ENCODE peak calls at places on chromosomes 2 and 18, in seven cellular contexts. H, L, U, K, C, Q and N are unnamed samples.

GRCh38 chr18:49094979-49095632 is 144.3 kb upstream of the SMAD7 start:
- DNase-seq in H (no peak), L (no peak), U (no peak), K (peak; percentile 86), C (no peak), Q (no peak), N (no peak)

GRCh38 chr2:182728028-182728427 is 12.0 kb downstream of the DNAJC10 start:
- DNase-seq in H (no peak), L (no peak), U (no peak), K (no peak), C (no peak), Q (no peak), N (no peak)

GRCh38 chr2:42371621-42372473 is 10.8 kb upstream of the COX7A2L start:
- DNase-seq in H (no peak), L (no peak), U (no peak), K (no peak), C (no peak), Q (no peak), N (no peak)

GRCh38 chr2:50672286-50672685 is 359.6 kb downstream of the NRXN1 start:
- DNase-seq in H (no peak), L (no peak), U (no peak), K (peak; percentile 38), C (no peak), Q (no peak), N (no peak)

GRCh38 chr2:172106128-172106961 is 3.6 kb upstream of the DLX2 start:
- DNase-seq in H (no peak), L (peak; percentile 82), U (no peak), K (no peak), C (no peak), Q (peak; percentile 82), N (no peak)

GRCh38 chr2:196137271-196137670 is 34.1 kb downstream of the STK17B start:
- DNase-seq in H (no peak), L (no peak), U (no peak), K (peak; percentile 34), C (no peak), Q (no peak), N (no peak)

GRCh38 chr2:205722538-205722878 is 40.2 kb downstream of the NRP2 start:
- DNase-seq in H (no peak), L (no peak), U (no peak), K (no peak), C (no peak), Q (peak; percentile 80), N (no peak)

GRCh38 chr2:145374165-145374564 is 854.2 kb upstream of the ZEB2 start:
- DNase-seq in H (no peak), L (no peak), U (no peak), K (no peak), C (no peak), Q (no peak), N (no peak)

GRCh38 chr2:183996825-183997823 is 601.2 kb upstream of the ZNF804A start:
- DNase-seq in H (peak; percentile 32), L (no peak), U (no peak), K (peak; percentile 7), C (peak; percentile 83), Q (no peak), N (no peak)

GRCh38 chr2:121043827-121044222 is 241.2 kb downstream of the TFCP2L1 start:
- DNase-seq in H (no peak), L (no peak), U (no peak), K (no peak), C (no peak), Q (no peak), N (no peak)

GRCh38 chr18:79526468-79527460 is 131.0 kb downstream of the NFATC1 start:
- DNase-seq in H (no peak), L (no peak), U (no peak), K (no peak), C (no peak), Q (no peak), N (no peak)

GRCh38 chr2:171785450-171785849 is 98.2 kb downstream of the DYNC1I2 start:
- DNase-seq in H (no peak), L (no peak), U (no peak), K (no peak), C (no peak), Q (no peak), N (no peak)

GRCh38 chr2:235740821-235741220 is 247.0 kb downstream of the AGAP1 start:
- DNase-seq in H (no peak), L (peak; percentile 13), U (no peak), K (no peak), C (no peak), Q (peak; percentile 62), N (no peak)

GRCh38 chr2:60551241-60552095 is 2.0 kb downstream of the BCL11A start:
- DNase-seq in H (peak; percentile 55), L (no peak), U (no peak), K (peak; percentile 35), C (peak; percentile 56), Q (peak; percentile 57), N (no peak)

GRCh38 chr2:219079417-219079816 is 18.7 kb upstream of the IHH start:
- DNase-seq in H (peak; percentile 70), L (no peak), U (no peak), K (peak; percentile 60), C (no peak), Q (no peak), N (no peak)

GRCh38 chr2:42850016-42850805 is 57.8 kb upstream of the HAAO start:
- DNase-seq in H (no peak), L (no peak), U (no peak), K (no peak), C (no peak), Q (no peak), N (no peak)

GRCh38 chr2:7692657-7693161 is 775.5 kb downstream of the RNF144A start:
- DNase-seq in H (no peak), L (no peak), U (no peak), K (peak; percentile 87), C (no peak), Q (no peak), N (no peak)

GRCh38 chr2:130376433-130377293 is 20.8 kb downstream of the PTPN18 start:
- DNase-seq in H (no peak), L (no peak), U (no peak), K (no peak), C (no peak), Q (no peak), N (no peak)

DNA sequence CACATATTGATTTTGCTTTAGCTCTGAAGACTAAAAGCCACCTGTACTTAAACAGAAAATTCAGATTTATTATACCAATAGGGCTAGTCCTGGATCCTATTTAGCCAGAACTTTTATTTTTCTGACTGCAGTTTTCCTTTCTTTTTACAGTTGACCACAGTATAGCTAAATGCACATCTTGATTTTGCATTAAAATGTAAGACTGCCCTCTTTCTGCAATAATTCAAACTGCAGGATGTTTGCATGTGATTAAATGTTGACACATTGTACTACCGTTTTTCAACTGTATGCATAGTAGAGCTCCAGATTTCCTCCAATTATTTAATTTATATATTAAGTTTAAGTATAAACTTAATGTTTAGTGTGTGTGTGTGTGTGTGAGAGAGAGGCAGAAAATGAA is 1262.9 kb downstream of the SUCLG1 start:
- DNase-seq in H (no peak), L (no peak), U (no peak), K (peak; percentile 8), C (no peak), Q (peak; percentile 5), N (no peak)
- TF ChIP-seq CTCF in H (peak; percentile 45), L (no peak), U (no peak), K (peak; percentile 62), C (peak; percentile 56), Q (peak; percentile 63), N (no peak)

DNA sequence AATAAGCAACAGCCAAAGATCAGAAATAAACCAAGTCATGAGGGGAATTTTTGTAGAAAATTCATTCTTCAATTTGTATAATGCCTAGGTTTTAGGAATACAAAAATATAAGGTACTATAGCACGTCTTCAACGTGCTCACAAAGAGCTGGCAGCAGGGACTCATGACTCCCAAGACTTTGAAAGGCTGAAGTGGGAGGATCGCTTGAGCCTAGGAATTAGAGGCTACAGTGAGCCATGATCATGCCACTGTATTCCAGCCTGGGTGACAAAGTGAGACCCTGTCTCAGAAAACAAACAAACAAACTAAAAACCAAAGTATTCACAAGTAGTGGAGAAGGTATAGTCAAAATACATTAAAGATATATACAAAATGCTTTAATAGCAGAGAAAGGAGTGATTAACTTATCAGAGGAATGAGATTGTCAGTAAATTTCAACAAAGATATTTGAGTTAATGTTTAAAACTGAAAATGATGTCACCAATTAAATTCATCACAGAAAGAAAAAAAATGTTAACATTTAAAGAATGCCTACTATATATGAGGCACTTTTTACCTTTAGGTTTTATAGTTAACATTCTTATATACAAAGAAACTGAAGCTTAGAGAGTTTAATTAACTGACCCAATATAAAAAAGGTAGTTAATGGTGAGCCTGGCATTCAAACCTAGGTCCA is 3.2 kb downstream of the WDR33 start:
- DNase-seq in H (no peak), L (no peak), U (no peak), K (no peak), C (no peak), Q (no peak), N (no peak)
- TF ChIP-seq CTCF in H (no peak), L (no peak), U (no peak), K (no peak), C (no peak), Q (no peak), N (no peak)

DNA sequence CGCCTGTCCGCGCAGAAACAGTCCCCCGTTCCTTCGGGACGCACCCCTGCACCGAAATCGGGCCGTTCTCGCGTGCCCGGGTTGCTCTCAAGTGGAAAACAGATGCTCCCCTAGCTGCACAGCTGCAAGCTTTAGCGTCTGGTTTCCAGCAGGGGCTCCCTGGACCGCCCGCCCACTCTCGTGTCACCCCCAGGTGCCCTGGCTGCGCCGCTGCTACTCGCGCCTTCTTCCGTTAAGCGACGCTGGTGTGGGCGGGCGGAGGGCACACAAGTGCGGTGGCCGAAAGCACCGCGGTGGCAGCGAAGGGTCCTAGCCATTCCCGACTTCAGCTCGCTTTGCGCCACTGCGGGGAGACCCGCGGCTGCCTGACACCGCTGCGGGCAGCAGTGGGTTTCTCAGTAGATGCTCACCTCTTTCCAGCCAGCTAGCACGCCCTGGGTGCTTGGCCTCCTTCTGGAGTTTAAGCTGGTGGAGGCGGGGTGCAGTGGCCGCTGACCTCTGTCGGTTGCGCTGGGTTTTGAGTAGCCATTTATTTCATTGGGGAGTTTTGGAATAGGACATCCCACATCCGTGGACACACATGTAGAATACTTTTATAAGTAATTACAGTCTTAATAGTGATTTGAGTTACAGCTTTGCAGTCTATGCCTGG is 806 bp downstream of the ZNF407 start:
- DNase-seq in H (peak; percentile 37), L (peak; percentile 31), U (peak; percentile 59), K (peak; percentile 39), C (peak; percentile 50), Q (peak; percentile 76), N (no peak)
- TF ChIP-seq CTCF in H (no peak), L (no peak), U (peak; percentile 16), K (no peak), C (no peak), Q (peak; percentile 26), N (no peak)

GRCh38 chr2:153588408-153588807 is 109.8 kb upstream of the RPRM start:
- DNase-seq in H (no peak), L (no peak), U (no peak), K (no peak), C (no peak), Q (no peak), N (no peak)

GRCh38 chr2:153589586-153589985 is 111.0 kb upstream of the RPRM start:
- DNase-seq in H (no peak), L (no peak), U (no peak), K (no peak), C (no peak), Q (no peak), N (no peak)

GRCh38 chr2:153584244-153584643 is 105.7 kb upstream of the RPRM start:
- DNase-seq in H (no peak), L (no peak), U (no peak), K (no peak), C (no peak), Q (no peak), N (no peak)
- TF ChIP-seq CTCF in H (no peak), L (no peak), U (no peak), K (no peak), C (no peak), Q (no peak), N (no peak)